ENCODE peak calls at places on chromosomes 5 and 9, in ten cellular contexts. E, V, Z, S, K, J, T, L, Q and M are unnamed samples.

GRCh38 chr5:17058438-17058837 is 122.3 kb upstream of the MYO10 start:
- DNase-seq in L (no peak), E (no peak), K (no peak), T (no peak), Z (no peak), Q (no peak), J (no peak), V (no peak), S (no peak), M (no peak)

GRCh38 chr9:125509476-125509875 is 197.5 kb downstream of the MAPKAP1 start:
- DNase-seq in L (no peak), Z (peak; percentile 55), J (no peak), T (no peak), Q (no peak), S (no peak), E (no peak), K (no peak), V (no peak), M (peak; percentile 66)

GRCh38 chr9:6113819-6114218 is 98.4 kb upstream of the RANBP6 start:
- DNase-seq in E (no peak), T (no peak), Z (no peak), K (no peak), V (no peak), L (no peak), Q (no peak), J (no peak), S (no peak), M (no peak)

GRCh38 chr9:37994639-37995347 is 74.2 kb downstream of the SHB start:
- DNase-seq in Q (peak; percentile 80), K (peak; percentile 59), L (peak; percentile 88), T (no peak), V (peak; percentile 87), Z (peak; percentile 68), J (no peak), S (peak; percentile 70), E (peak; percentile 27), M (peak; percentile 44)

GRCh38 chr9:110753734-110754231 is 85.2 kb downstream of the MUSK start:
- DNase-seq in Z (no peak), T (no peak), V (no peak), K (no peak), J (no peak), E (no peak), L (no peak), S (no peak), Q (no peak), M (no peak)

GRCh38 chr5:67182406-67182805 is 14.2 kb downstream of the CD180 start:
- DNase-seq in K (no peak), Z (peak; percentile 70), L (no peak), S (no peak), J (peak; percentile 27), E (no peak), T (no peak), V (no peak), Q (peak; percentile 73), M (peak; percentile 87)

GRCh38 chr9:111759762-111760639 is 34.7 kb downstream of the SHOC1 start:
- DNase-seq in L (peak; percentile 42), S (peak; percentile 71), J (peak; percentile 47), E (peak; percentile 61), V (peak; percentile 1), Q (peak; percentile 30), T (no peak), K (peak; percentile 27), Z (peak; percentile 26), M (peak; percentile 94)

GRCh38 chr5:5025774-5026406 is 114.2 kb upstream of the ADAMTS16 start:
- DNase-seq in T (no peak), V (no peak), L (peak; percentile 30), Z (no peak), Q (no peak), E (peak; percentile 73), S (no peak), J (no peak), K (peak; percentile 8), M (no peak)

GRCh38 chr9:119003218-119003617 is 366.0 kb downstream of the BRINP1 start:
- DNase-seq in J (no peak), Z (peak; percentile 14), L (no peak), Q (no peak), S (no peak), E (no peak), K (no peak), T (no peak), V (no peak), M (no peak)

GRCh38 chr9:92774274-92774673 is 9.6 kb upstream of the BICD2 start:
- DNase-seq in L (no peak), Q (no peak), E (no peak), J (no peak), K (no peak), T (no peak), S (peak; percentile 91), Z (peak; percentile 84), V (no peak), M (no peak)

GRCh38 chr5:38751103-38751502 is 94.7 kb upstream of the OSMR start:
- DNase-seq in K (no peak), J (peak; percentile 5), L (no peak), T (no peak), Q (no peak), E (no peak), V (no peak), Z (no peak), S (no peak), M (no peak)

GRCh38 chr5:169300468-169301385 is at the start of gene SLIT3:
- DNase-seq in Z (peak; percentile 89), S (peak; percentile 93), L (no peak), T (no peak), V (no peak), E (no peak), K (no peak), J (peak; percentile 57), Q (peak; percentile 78), M (peak; percentile 90)

GRCh38 chr9:73077625-73078030 is 74.0 kb upstream of the ANXA1 start:
- DNase-seq in Q (no peak), K (no peak), T (no peak), V (no peak), Z (no peak), S (no peak), L (no peak), J (no peak), E (no peak), M (no peak)

GRCh38 chr5:111197523-111197922 is 26.7 kb upstream of the CAMK4 start:
- DNase-seq in T (no peak), Z (no peak), S (no peak), K (no peak), V (peak; percentile 4), J (no peak), E (no peak), L (no peak), Q (peak; percentile 27), M (peak; percentile 43)

GRCh38 chr9:137455361-137455991 is 3.7 kb downstream of the NSMF start:
- DNase-seq in K (no peak), V (no peak), E (no peak), Z (no peak), S (no peak), T (no peak), J (no peak), L (no peak), Q (no peak), M (no peak)